ENCODE peak calls at places on chromosome 15, in ten cellular contexts. O is AG09319, S is amniotic stem cell, I is left ventricle myocardium inferior, B is fibroblast of pulmonary artery, D is memory B cell, A is amygdala, J is HCT116, U is AG04450, R is SK-MEL-5. X is an unnamed sample.

GRCh38 chr15:79994651-79995050 is 23.7 kb upstream of the BCL2A1 start:
- DNase-seq in D (no peak), S (no peak), U (no peak), I (no peak), J (peak), R (no peak), O (no peak), A (no peak), B (no peak), X (no peak)

GRCh38 chr15:69826818-69827174 is 270.9 kb downstream of the TLE3 start:
- DNase-seq in B (no peak), U (no peak), S (no peak), O (no peak), I (no peak), J (no peak), A (no peak), R (no peak), D (no peak), X (no peak)

GRCh38 chr15:51093865-51094605 is 671 bp downstream of the TNFAIP8L3 start:
- DNase-seq in A (no peak), J (no peak), U (no peak), D (no peak), O (no peak), B (peak), I (peak), S (no peak), R (no peak), X (no peak)

GRCh38 chr15:95715116-95715888 is 615.2 kb upstream of the NR2F2 start:
- DNase-seq in S (no peak), R (no peak), I (no peak), O (no peak), D (no peak), U (no peak), B (peak), A (no peak), J (no peak), X (no peak)

GRCh38 chr15:90162956-90163355 is 38.2 kb upstream of the SEMA4B start:
- DNase-seq in I (no peak), B (no peak), O (no peak), D (no peak), R (no peak), U (no peak), J (no peak), S (no peak), A (no peak), X (no peak)

GRCh38 chr15:94970096-94970495 is 738.7 kb downstream of the MCTP2 start:
- DNase-seq in J (no peak), O (no peak), B (no peak), S (no peak), R (no peak), U (no peak), A (no peak), I (no peak), D (no peak), X (no peak)

GRCh38 chr15:67406257-67406861 is 114.6 kb upstream of the C15orf61 start:
- DNase-seq in U (no peak), D (no peak), S (no peak), R (no peak), J (no peak), B (no peak), A (no peak), O (no peak), I (no peak), X (no peak)

GRCh38 chr15:68154923-68155559 is 50.1 kb downstream of the CALML4 start:
- DNase-seq in O (no peak), J (peak), U (peak), S (peak), D (peak), B (peak), R (peak), I (no peak), A (no peak), X (no peak)

GRCh38 chr15:40295297-40295696 is 12.4 kb upstream of the ANKRD63 start:
- DNase-seq in J (no peak), I (no peak), S (no peak), A (no peak), R (no peak), U (no peak), D (no peak), O (no peak), B (no peak), X (no peak)

GRCh38 chr15:89203705-89204273 is 17.6 kb downstream of the RLBP1 start:
- DNase-seq in S (no peak), U (no peak), R (no peak), D (no peak), B (no peak), A (no peak), I (no peak), J (no peak), O (no peak), X (no peak)

GRCh38 chr15:99729920-99730319 is 3.3 kb downstream of the LYSMD4 start:
- DNase-seq in R (peak), I (no peak), S (no peak), U (no peak), D (no peak), B (peak), O (no peak), A (no peak), J (no peak), X (no peak)

GRCh38 chr15:43800286-43801136 is at the start of gene HYPK:
- DNase-seq in J (peak), O (peak), I (peak), S (peak), U (peak), B (peak), D (peak), A (peak), R (peak), X (peak)

GRCh38 chr15:57680021-57680420 is 26.5 kb upstream of the POLR2M start:
- DNase-seq in S (peak), U (no peak), A (no peak), I (no peak), J (no peak), O (no peak), R (no peak), B (peak), D (no peak), X (no peak)

GRCh38 chr15:44718927-44719292 is 7.6 kb downstream of the B2M start:
- DNase-seq in R (no peak), I (no peak), D (no peak), U (no peak), A (no peak), J (no peak), O (no peak), B (no peak), S (no peak), X (no peak)